ENCODE peak calls at places on chromosomes 11 and 22, in four cellular contexts. Y is IMR-90, W is spleen, E is heart right ventricle. D is an unnamed sample. For H3K36me3, the result is how much of the 10 kb centered on the place peaks cover.

GRCh38 chr11:67099841-67100324 is 19.2 kb upstream of the KDM2A start:
- DNase-seq in Y (no peak), W (no peak), E (no peak), D (no peak)

GRCh38 chr11:120192831-120193625 is 17.8 kb upstream of the OAF start:
- DNase-seq in Y (no peak), W (peak), E (no peak), D (peak)

GRCh38 chr11:108944486-108945178 is 279.8 kb downstream of the DDX10 start:
- DNase-seq in Y (no peak), W (no peak), E (no peak), D (no peak)

GRCh38 chr11:111909378-111909777 is 2.2 kb downstream of the CRYAB start:
- DNase-seq in Y (no peak), W (no peak), E (no peak), D (no peak)

GRCh38 chr11:31820438-31820818 is 9.3 kb upstream of the PAX6 start:
- DNase-seq in Y (no peak), W (no peak), E (no peak), D (no peak)

GRCh38 chr11:7525424-7525823 is 11.6 kb downstream of the PPFIBP2 start:
- DNase-seq in Y (no peak), W (no peak), E (no peak), D (peak)

GRCh38 chr11:60056349-60056969 is at the start of gene MS4A3:
- DNase-seq in Y (no peak), W (no peak), E (no peak), D (no peak)

GRCh38 chr22:45212306-45212709 is 28.4 kb downstream of the KIAA0930 start:
- DNase-seq in Y (peak), W (peak), E (peak), D (peak)

GRCh38 chr11:12811861-12812260 is 137.6 kb downstream of the TEAD1 start:
- DNase-seq in Y (no peak), W (no peak), E (no peak), D (no peak)

GRCh38 chr22:27097933-27098332 is 440.5 kb downstream of the MIAT start:
- DNase-seq in Y (no peak), W (no peak), E (no peak), D (no peak)

GRCh38 chr11:58503361-58503856 is 4.5 kb downstream of the OR5B21 start:
- DNase-seq in Y (peak), W (no peak), E (no peak), D (no peak)

GRCh38 chr11:33258631-33259184 is 1.5 kb downstream of the HIPK3 start:
- DNase-seq in Y (peak), W (no peak), E (no peak), D (peak)

GRCh38 chr11:86800076-86800955 is at the start of gene PRSS23:
- DNase-seq in Y (peak), W (peak), E (peak), D (peak)

GRCh38 chr11:36095716-36096115 is 151.9 kb downstream of the LDLRAD3 start:
- DNase-seq in Y (no peak), W (no peak), E (no peak), D (no peak)

GRCh38 chr11:32400196-32400595 is 35.1 kb downstream of the WT1 start:
- DNase-seq in Y (peak), W (no peak), E (no peak), D (no peak)

GRCh38 chr11:36431429-36432092 is 78.5 kb downstream of the TRAF6 start:
- DNase-seq in Y (peak), W (no peak), E (no peak), D (no peak)

GRCh38 chr11:115965754-115966504 is 461.7 kb upstream of the CADM1 start:
- DNase-seq in Y (peak), W (no peak), E (peak), D (peak)

GRCh38 chr11:8227156-8228152 is 36.2 kb downstream of the LMO1 start:
- DNase-seq in Y (no peak), W (no peak), E (no peak), D (no peak)

GRCh38 chr11:119332111-119332765 is 2.1 kb upstream of the RNF26 start:
- DNase-seq in Y (no peak), W (no peak), E (no peak), D (no peak)

GRCh38 chr11:105000167-105000566 is 22.8 kb downstream of the CASP5 start:
- DNase-seq in Y (no peak), W (no peak), E (no peak), D (no peak)

GRCh38 chr11:10454902-10455631 is at the start of gene AMPD3:
- DNase-seq in Y (peak), W (peak), E (no peak), D (no peak)

GRCh38 chr11:43316451-43316850 is 4.7 kb downstream of the API5 start:
- DNase-seq in Y (peak), W (no peak), E (no peak), D (no peak)

GRCh38 chr11:108558222-108558621 is 35.3 kb downstream of the EXPH5 start:
- DNase-seq in Y (no peak), W (no peak), E (no peak), D (no peak)

GRCh38 chr11:43278302-43278956 is 33.4 kb upstream of the API5 start:
- DNase-seq in Y (peak), W (no peak), E (no peak), D (no peak)

GRCh38 chr11:125621995-125622394 is 3.0 kb upstream of the CHEK1 start:
- DNase-seq in Y (peak), W (no peak), E (no peak), D (no peak)

GRCh38 chr22:23833017-23833795 is 5.6 kb downstream of the DERL3 start:
- DNase-seq in Y (no peak), W (peak), E (no peak), D (no peak)

GRCh38 chr11:75689861-75690641 is 21.2 kb upstream of the MAP6 start:
- DNase-seq in Y (no peak), W (no peak), E (no peak), D (no peak)

GRCh38 chr22:46010177-46010867 is 33.4 kb upstream of the WNT7B start:
- DNase-seq in Y (peak), W (peak), E (no peak), D (peak)

GRCh38 chr22:39475337-39475736 is 18.5 kb downstream of the MGAT3 start:
- DNase-seq in Y (no peak), W (no peak), E (no peak), D (no peak)

GRCh38 chr11:59144096-59144495 is 1.4 kb downstream of the FAM111A start:
- DNase-seq in Y (peak), W (no peak), E (no peak), D (no peak)

GRCh38 chr11:5178046-5178837 is 22.2 kb downstream of the OR51V1 start:
- DNase-seq in Y (no peak), W (no peak), E (no peak), D (no peak)

GRCh38 chr11:125464266-125464662 is 31.8 kb downstream of the FEZ1 start:
- DNase-seq in Y (peak), W (no peak), E (no peak), D (no peak)

GRCh38 chr11:19511413-19512183 is 201.0 kb upstream of the NAV2 start:
- DNase-seq in Y (no peak), W (no peak), E (peak), D (peak)

GRCh38 chr11:126640186-126640585 is 284.7 kb downstream of the ST3GAL4 start:
- DNase-seq in Y (no peak), W (no peak), E (no peak), D (no peak)

GRCh38 chr22:23251445-23252093 is 71.3 kb downstream of the BCR start:
- DNase-seq in Y (peak), W (no peak), E (no peak), D (no peak)

GRCh38 chr22:39185601-39186012 is 33.1 kb upstream of the CBX7 start:
- DNase-seq in Y (peak), W (peak), E (peak), D (no peak)

GRCh38 chr11:17395978-17396377 is 7.5 kb upstream of the KCNJ11 start:
- DNase-seq in Y (no peak), W (peak), E (no peak), D (no peak)

GRCh38 chr22:28710112-28710888 is 30.7 kb upstream of the TTC28 start:
- DNase-seq in Y (peak), W (no peak), E (no peak), D (no peak)

GRCh38 chr11:118212131-118212725 is 12.6 kb downstream of the JAML start:
- DNase-seq in Y (no peak), W (no peak), E (no peak), D (no peak)
- H3K27ac ChIP-seq in Y (no peak), W (peak), E (peak), D (no peak)

GRCh38 chr11:127733552-127733951 is 733.0 kb upstream of the KIRREL3 start:
- DNase-seq in Y (no peak), W (no peak), E (peak), D (no peak)

DNA sequence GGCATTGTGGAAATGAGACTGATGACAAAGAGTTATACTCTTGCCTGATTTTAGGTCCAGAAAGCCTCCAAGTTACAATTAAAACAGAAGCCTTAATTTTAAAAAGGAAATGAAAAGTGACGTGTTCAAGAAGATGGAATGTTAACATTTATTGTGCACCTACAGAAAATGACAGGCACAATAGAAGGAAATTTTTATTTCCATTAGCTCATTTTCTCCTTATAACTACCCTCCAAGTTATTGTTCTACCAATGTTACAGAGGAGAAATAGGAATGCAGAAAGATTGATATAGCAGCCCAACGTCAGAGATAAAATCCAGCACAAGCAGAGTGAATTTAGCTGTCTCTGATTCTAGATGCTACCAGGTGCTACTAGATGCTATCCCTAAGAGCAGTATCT is 736.9 kb upstream of the KIRREL3 start:
- DNase-seq in Y (no peak), W (no peak), E (no peak), D (no peak)
- H3K36me3 ChIP-seq in Y (under half), W (under half), E (under half), D (under half)

DNA sequence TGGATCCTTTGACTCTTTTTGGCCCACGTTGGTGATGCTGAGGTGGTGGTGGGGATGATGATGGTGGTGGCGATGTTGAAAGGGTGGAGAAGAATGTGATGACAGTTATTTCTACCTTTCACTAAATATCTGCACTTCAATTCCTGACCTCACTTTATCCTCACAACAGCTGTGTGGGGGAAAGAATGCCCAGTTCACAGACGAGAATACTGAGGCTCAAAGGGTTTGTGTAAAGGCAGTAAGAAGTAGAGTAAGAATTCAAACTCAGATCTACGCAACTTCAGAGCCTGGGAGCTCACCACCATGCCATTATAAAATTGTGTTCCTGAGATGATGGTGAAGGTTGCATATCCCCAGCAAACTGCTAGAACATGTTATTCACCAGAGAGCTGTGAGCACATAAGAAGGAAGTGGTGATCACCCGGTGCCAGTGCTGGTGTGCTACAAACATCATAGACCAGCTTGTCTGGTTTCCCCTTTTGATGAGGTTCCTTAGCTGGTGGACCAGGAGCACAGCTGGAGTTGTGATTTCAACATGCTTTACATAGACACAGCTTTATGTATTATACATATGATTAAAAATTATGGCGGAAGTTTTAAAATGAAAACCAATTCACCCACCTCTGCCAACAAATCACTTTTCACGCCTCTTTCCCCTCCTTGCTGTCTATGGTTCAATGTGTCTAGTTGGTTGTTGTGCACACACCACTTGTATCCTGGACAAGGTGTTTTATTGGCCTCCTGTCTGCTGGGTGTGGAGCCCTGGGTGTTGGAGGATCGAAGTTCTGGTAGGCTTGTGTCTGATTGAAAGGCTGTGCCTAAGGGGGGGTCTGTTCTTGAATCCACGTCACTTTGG is 6.2 kb downstream of the ST14 start:
- DNase-seq in Y (no peak), W (no peak), E (no peak), D (no peak)
- H3K27ac ChIP-seq in Y (peak), W (no peak), E (no peak), D (peak)

DNA sequence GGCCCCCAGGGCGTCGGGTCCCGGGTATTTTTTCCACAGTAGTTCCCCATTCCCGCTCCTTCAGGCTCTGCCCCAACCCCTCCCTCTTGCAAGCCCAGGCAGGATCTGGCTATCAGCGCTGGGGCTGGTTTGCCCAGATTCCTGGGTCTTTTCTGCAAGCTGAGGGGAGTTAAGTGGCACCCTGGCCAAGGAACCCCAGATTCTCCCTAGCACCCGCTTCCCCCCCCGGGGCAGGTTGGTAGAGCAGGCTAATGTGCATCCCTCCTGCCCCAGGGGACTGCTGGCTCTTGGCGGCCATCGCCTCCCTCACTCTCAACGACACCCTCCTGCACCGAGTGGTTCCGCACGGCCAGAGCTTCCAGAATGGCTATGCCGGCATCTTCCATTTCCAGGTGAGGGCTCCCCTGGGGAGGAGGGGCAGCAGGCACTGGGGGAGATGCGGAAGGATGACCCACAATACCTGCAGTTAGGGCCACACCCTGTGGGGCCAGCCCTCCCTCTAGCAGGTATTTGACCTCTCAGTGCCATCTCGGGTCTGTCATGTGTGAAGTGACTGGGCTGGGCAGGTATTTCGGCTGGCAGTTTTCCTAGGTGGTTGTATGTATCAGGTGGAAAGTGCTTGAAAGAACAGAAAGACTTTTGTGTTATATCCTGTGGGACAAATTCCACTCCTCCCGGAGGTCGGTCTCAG is 1.6 kb downstream of the CAPN1 start:
- DNase-seq in Y (no peak), W (no peak), E (no peak), D (peak)
- H3K36me3 ChIP-seq in Y (under half), W (half or more), E (under half), D (under half)

GRCh38 chr22:50613291-50613981 is 12.8 kb downstream of the MAPK8IP2 start:
- DNase-seq in Y (no peak), W (peak), E (peak), D (peak)
- H3K27ac ChIP-seq in Y (no peak), W (no peak), E (no peak), D (no peak)

GRCh38 chr11:70432065-70432464 is 33.7 kb downstream of the CTTN start:
- DNase-seq in Y (no peak), W (no peak), E (no peak), D (no peak)

GRCh38 chr11:70430122-70430521 is 31.8 kb downstream of the CTTN start:
- DNase-seq in Y (no peak), W (no peak), E (no peak), D (no peak)

GRCh38 chr11:70429428-70429705 is 31.0 kb downstream of the CTTN start:
- DNase-seq in Y (no peak), W (no peak), E (no peak), D (no peak)

GRCh38 chr11:70431611-70432010 is 33.3 kb downstream of the CTTN start:
- DNase-seq in Y (no peak), W (no peak), E (no peak), D (no peak)

DNA sequence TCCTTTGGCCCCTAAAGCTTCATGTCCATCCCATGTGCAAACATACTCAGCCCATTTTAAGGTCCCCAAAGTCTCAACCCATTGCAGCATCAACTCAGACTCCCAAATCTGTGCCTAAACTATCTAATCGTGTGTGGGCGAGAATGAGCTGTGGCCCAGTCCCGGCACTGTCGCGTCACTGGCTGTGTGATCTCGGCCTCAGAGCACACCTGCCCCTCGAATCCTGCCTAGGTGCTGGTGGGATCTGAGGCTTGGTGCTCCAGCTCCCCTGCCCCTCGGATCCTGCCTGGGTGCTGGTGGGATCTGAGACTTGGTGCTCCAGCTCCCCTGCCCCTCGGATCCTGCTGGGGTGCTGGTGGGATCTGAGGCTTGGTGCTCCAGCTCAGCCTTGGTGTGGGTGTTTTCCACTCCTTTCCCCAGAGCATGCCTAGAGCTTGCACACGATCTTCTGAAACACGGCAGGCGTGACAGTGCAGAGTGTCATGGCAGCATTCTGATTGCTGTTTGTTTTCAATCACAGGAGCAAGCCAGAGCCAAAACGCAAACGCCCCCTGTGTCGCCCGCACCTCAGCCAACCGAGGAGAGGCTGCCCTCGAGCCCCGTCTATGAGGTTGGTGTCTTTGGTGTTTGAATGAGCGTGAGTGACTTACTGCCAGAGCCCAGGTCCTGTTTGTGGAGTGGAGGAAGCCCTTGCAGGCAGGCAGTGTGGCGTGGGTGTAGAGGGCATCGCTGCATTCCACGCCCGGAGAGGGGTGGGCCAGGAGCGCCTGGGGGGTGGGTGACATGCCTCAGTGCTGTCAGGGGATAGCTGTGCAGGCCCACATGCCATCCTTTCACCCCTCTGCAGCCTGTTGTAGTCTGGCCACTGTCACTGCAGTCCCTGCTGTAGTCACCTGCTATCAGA is 32.6 kb downstream of the CTTN start:
- DNase-seq in Y (no peak), W (no peak), E (no peak), D (no peak)
- H3K36me3 ChIP-seq in Y (half or more), W (half or more), E (half or more), D (half or more)